ENCODE peak calls at places on chromosome 1, in nine cellular contexts. Y is activated CD4-positive, CD25-positive, alpha-beta regulatory T cell treated with anti-CD3 and anti-CD28 coated beads, Interleukin-2, amount 50 U/mL, for 72 hours; H is M059J; V is stimulated activated CD4-positive, alpha-beta T cell treated with anti-CD3 and anti-CD28 coated beads, Interleukin-15, amount 100 ng/mL, for 24 hours; Q is tibial nerve; J is NCI-H1436; L is NCI-H2171; N is body of pancreas; W is globus pallidus. U is an unnamed sample.

GRCh38 chr1:170664828-170665617 is 1.1 kb downstream of the PRRX1 start:
- DNase-seq in Y (no peak), H (peak; percentile 57), V (no peak), Q (no peak), J (no peak), L (no peak), N (no peak), W (no peak), U (no peak)

GRCh38 chr1:86380257-86380861 is 15.8 kb downstream of the ODF2L start:
- DNase-seq in Y (no peak), H (peak; percentile 70), V (no peak), Q (no peak), J (peak; percentile 13), L (peak; percentile 38), N (peak; percentile 17), W (peak; percentile 67), U (no peak)

GRCh38 chr1:220093361-220094015 is 444 bp upstream of the IARS2 start:
- DNase-seq in Y (no peak), H (no peak), V (no peak), Q (no peak), J (no peak), L (no peak), N (no peak), W (no peak), U (no peak)

GRCh38 chr1:32115496-32115895 is 7.6 kb downstream of the KPNA6 start:
- DNase-seq in Y (no peak), H (peak; percentile 73), V (no peak), Q (no peak), J (no peak), L (no peak), N (no peak), W (no peak), U (no peak)

GRCh38 chr1:234135501-234135900 is 231.0 kb downstream of the SLC35F3 start:
- DNase-seq in Y (no peak), H (no peak), V (no peak), Q (no peak), J (no peak), L (peak; percentile 16), N (no peak), W (no peak), U (no peak)

GRCh38 chr1:151513626-151514101 is 2.5 kb downstream of the CGN start:
- DNase-seq in Y (no peak), H (no peak), V (peak; percentile 46), Q (no peak), J (no peak), L (no peak), N (peak; percentile 95), W (no peak), U (peak; percentile 63)

GRCh38 chr1:67274623-67275325 is 32.9 kb upstream of the IL12RB2 start:
- DNase-seq in Y (no peak), H (no peak), V (peak; percentile 45), Q (no peak), J (no peak), L (no peak), N (no peak), W (no peak), U (no peak)

GRCh38 chr1:156931553-156931952 is 11.1 kb downstream of the LRRC71 start:
- DNase-seq in Y (no peak), H (no peak), V (no peak), Q (no peak), J (no peak), L (no peak), N (no peak), W (no peak), U (no peak)

GRCh38 chr1:17700981-17701870 is 53.9 kb upstream of the ACTL8 start:
- DNase-seq in Y (no peak), H (no peak), V (no peak), Q (no peak), J (no peak), L (peak; percentile 38), N (no peak), W (no peak), U (no peak)

GRCh38 chr1:26961826-26962225 is 1.6 kb upstream of the KDF1 start:
- DNase-seq in Y (no peak), H (peak; percentile 73), V (no peak), Q (no peak), J (no peak), L (no peak), N (no peak), W (no peak), U (no peak)

GRCh38 chr1:150213170-150214098 is 22.5 kb downstream of the ANP32E start:
- DNase-seq in Y (peak; percentile 90), H (peak; percentile 95), V (peak; percentile 95), Q (peak; percentile 89), J (peak; percentile 82), L (peak; percentile 95), N (peak; percentile 97), W (peak; percentile 96), U (peak; percentile 84)